ENCODE peak calls at places on chromosomes 1 and 21, in five cellular contexts. Z, H, D, F and Y are unnamed samples.

GRCh38 chr1:210222288-210223006 is 10.1 kb upstream of the SERTAD4 start:
- DNase-seq in Z (no peak), H (no peak), D (peak; percentile 35), F (no peak), Y (no peak)

GRCh38 chr1:232630047-232630893 is at the start of gene SIPA1L2:
- DNase-seq in Z (peak; percentile 96), H (peak; percentile 92), D (peak; percentile 96), F (peak; percentile 57), Y (peak; percentile 65)

GRCh38 chr1:62800825-62801306 is 16.9 kb downstream of the ATG4C start:
- DNase-seq in Z (no peak), H (peak; percentile 12), D (peak; percentile 21), F (no peak), Y (no peak)

GRCh38 chr1:32971156-32971555 is 6.5 kb upstream of the RNF19B start:
- DNase-seq in Z (no peak), H (no peak), D (no peak), F (no peak), Y (no peak)

GRCh38 chr1:225519166-225519863 is 91.5 kb upstream of the LBR start:
- DNase-seq in Z (no peak), H (no peak), D (peak; percentile 46), F (no peak), Y (no peak)

GRCh38 chr1:14987829-14988603 is 165.5 kb upstream of the TMEM51 start:
- DNase-seq in Z (no peak), H (peak; percentile 9), D (peak; percentile 33), F (peak; percentile 38), Y (no peak)

GRCh38 chr1:79042117-79042516 is 35.6 kb upstream of the ADGRL4 start:
- DNase-seq in Z (no peak), H (peak; percentile 77), D (peak; percentile 63), F (peak; percentile 33), Y (peak; percentile 18)

GRCh38 chr1:171433451-171433850 is 51.9 kb upstream of the PRRC2C start:
- DNase-seq in Z (no peak), H (peak; percentile 63), D (peak; percentile 25), F (peak; percentile 84), Y (peak; percentile 64)

GRCh38 chr21:33901421-33902288 is 13.9 kb downstream of the ATP5PO start:
- DNase-seq in Z (no peak), H (peak; percentile 90), D (peak; percentile 82), F (peak; percentile 31), Y (peak; percentile 57)

GRCh38 chr1:25996966-25997758 is 701 bp downstream of the PAFAH2 start:
- DNase-seq in Z (no peak), H (peak; percentile 91), D (peak; percentile 76), F (peak; percentile 52), Y (no peak)

GRCh38 chr21:44899768-44900558 is 20.7 kb downstream of the ITGB2 start:
- DNase-seq in Z (no peak), H (no peak), D (no peak), F (no peak), Y (no peak)

GRCh38 chr1:160083968-160084770 is 2.8 kb downstream of the KCNJ9 start:
- DNase-seq in Z (no peak), H (peak; percentile 45), D (peak; percentile 28), F (no peak), Y (no peak)

GRCh38 chr1:171434717-171435346 is 50.5 kb upstream of the PRRC2C start:
- DNase-seq in Z (no peak), H (peak; percentile 87), D (peak; percentile 93), F (peak; percentile 80), Y (peak; percentile 69)

GRCh38 chr1:25442178-25442577 is 11.5 kb downstream of the MACO1 start:
- DNase-seq in Z (no peak), H (peak; percentile 30), D (no peak), F (no peak), Y (no peak)

GRCh38 chr1:233613252-233614172 is at the start of gene KCNK1:
- DNase-seq in Z (peak; percentile 54), H (peak; percentile 77), D (peak; percentile 94), F (peak; percentile 91), Y (peak; percentile 76)

GRCh38 chr1:234173968-234174367 is 199.3 kb upstream of the COA6 start:
- DNase-seq in Z (no peak), H (no peak), D (no peak), F (no peak), Y (no peak)

GRCh38 chr1:1273152-1273534 is 511 bp downstream of the UBE2J2 start:
- DNase-seq in Z (no peak), H (no peak), D (no peak), F (no peak), Y (no peak)

GRCh38 chr1:223609961-223610360 is 55.5 kb downstream of the CAPN8 start:
- DNase-seq in Z (no peak), H (no peak), D (no peak), F (no peak), Y (no peak)

GRCh38 chr1:152870831-152871730 is 7.0 kb upstream of the SMCP start:
- DNase-seq in Z (peak; percentile 27), H (peak; percentile 1), D (no peak), F (peak; percentile 2), Y (no peak)

GRCh38 chr1:77273891-77274290 is 7.9 kb upstream of the AK5 start:
- DNase-seq in Z (no peak), H (peak; percentile 37), D (peak; percentile 15), F (no peak), Y (no peak)

GRCh38 chr21:26840206-26840605 is 5.0 kb downstream of the ADAMTS1 start:
- DNase-seq in Z (no peak), H (no peak), D (peak; percentile 32), F (no peak), Y (no peak)

GRCh38 chr1:83015163-83015562 is 983.8 kb downstream of the TTLL7 start:
- DNase-seq in Z (no peak), H (no peak), D (no peak), F (no peak), Y (no peak)

GRCh38 chr1:22507582-22507981 is 55.7 kb upstream of the EPHA8 start:
- DNase-seq in Z (no peak), H (no peak), D (no peak), F (no peak), Y (no peak)

GRCh38 chr1:244271909-244272308 is 179.8 kb downstream of the ADSS2 start:
- DNase-seq in Z (no peak), H (no peak), D (no peak), F (no peak), Y (no peak)

GRCh38 chr1:234676103-234676594 is 66.2 kb upstream of the IRF2BP2 start:
- DNase-seq in Z (peak; percentile 66), H (peak; percentile 81), D (peak; percentile 84), F (peak; percentile 35), Y (no peak)

GRCh38 chr1:246583448-246584185 is 17.4 kb downstream of the CNST start:
- DNase-seq in Z (no peak), H (peak; percentile 71), D (peak; percentile 86), F (no peak), Y (no peak)

GRCh38 chr1:36137776-36138175 is 11.5 kb downstream of the TRAPPC3 start:
- DNase-seq in Z (no peak), H (no peak), D (no peak), F (no peak), Y (no peak)

GRCh38 chr1:65170511-65171142 is 22.6 kb downstream of the AK4 start:
- DNase-seq in Z (no peak), H (peak; percentile 88), D (peak; percentile 77), F (peak; percentile 85), Y (peak; percentile 52)

GRCh38 chr1:39995973-39996393 is 41.0 kb downstream of the MFSD2A start:
- DNase-seq in Z (no peak), H (no peak), D (no peak), F (no peak), Y (no peak)

GRCh38 chr1:46285730-46286477 is 17.5 kb downstream of the LRRC41 start:
- DNase-seq in Z (no peak), H (no peak), D (no peak), F (peak; percentile 38), Y (no peak)

GRCh38 chr1:240691521-240692338 is 79.8 kb upstream of the GREM2 start:
- DNase-seq in Z (peak; percentile 37), H (peak; percentile 51), D (peak; percentile 43), F (peak; percentile 16), Y (peak; percentile 59)

DNA sequence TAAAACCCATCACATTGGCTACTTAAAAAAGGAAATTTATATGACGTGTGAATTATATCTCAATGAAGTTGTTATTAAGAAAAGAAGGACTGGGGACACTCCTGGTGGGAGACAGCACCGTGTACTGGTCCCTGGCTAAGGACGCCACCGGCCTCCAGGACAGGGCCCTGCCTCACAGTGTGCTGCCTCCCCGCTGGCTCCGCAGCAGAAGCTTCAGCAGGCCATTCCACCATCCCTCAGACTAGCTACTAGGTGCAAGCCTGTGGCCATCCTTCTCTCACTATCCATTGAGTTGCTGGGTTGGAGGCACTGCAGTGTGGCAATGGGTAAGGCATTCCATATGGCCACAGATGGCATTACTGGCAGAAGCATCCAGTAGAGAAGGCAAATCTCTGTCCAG is 19.0 kb downstream of the DMRTB1 start:
- DNase-seq in Z (no peak), H (no peak), D (no peak), F (no peak), Y (no peak)
- H3K4me3 ChIP-seq in Z (no peak overlapping the region), H (no peak overlapping the region), D (no peak overlapping the region), F (no peak overlapping the region), Y (no peak overlapping the region)

DNA sequence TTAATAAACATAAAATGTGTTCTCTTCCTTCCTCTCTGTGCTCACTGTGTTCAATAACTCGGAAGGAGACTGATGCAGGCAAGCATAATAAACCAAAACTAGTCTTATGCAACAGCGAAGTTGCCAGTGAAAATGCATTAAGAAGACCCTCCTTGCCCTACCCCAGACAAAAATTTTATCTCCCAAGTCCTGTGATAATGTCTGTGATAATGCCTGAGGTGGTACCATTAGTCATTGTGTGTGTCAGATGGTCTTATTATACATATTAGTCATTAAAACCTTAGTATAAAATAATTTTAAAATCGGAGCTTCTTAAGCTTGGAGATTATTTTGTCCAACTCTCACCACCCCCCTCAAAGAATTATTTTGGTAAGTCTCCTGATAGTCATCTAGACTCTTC is 97.7 kb downstream of the NGF start:
- DNase-seq in Z (no peak), H (no peak), D (no peak), F (no peak), Y (no peak)
- H3K4me3 ChIP-seq in Z (no peak overlapping the region), H (no peak overlapping the region), D (no peak overlapping the region), F (no peak overlapping the region), Y (no peak overlapping the region)

GRCh38 chr1:61183471-61184034 is 101.2 kb downstream of the NFIA start:
- DNase-seq in Z (no peak), H (peak; percentile 81), D (peak; percentile 82), F (no peak), Y (no peak)
- H3K4me3 ChIP-seq in Z (no peak overlapping the region), H (peak overlapping the region; percentile 34), D (peak overlapping the region; percentile 19), F (peak overlapping the region; percentile 23), Y (peak overlapping the region; percentile 29)

DNA sequence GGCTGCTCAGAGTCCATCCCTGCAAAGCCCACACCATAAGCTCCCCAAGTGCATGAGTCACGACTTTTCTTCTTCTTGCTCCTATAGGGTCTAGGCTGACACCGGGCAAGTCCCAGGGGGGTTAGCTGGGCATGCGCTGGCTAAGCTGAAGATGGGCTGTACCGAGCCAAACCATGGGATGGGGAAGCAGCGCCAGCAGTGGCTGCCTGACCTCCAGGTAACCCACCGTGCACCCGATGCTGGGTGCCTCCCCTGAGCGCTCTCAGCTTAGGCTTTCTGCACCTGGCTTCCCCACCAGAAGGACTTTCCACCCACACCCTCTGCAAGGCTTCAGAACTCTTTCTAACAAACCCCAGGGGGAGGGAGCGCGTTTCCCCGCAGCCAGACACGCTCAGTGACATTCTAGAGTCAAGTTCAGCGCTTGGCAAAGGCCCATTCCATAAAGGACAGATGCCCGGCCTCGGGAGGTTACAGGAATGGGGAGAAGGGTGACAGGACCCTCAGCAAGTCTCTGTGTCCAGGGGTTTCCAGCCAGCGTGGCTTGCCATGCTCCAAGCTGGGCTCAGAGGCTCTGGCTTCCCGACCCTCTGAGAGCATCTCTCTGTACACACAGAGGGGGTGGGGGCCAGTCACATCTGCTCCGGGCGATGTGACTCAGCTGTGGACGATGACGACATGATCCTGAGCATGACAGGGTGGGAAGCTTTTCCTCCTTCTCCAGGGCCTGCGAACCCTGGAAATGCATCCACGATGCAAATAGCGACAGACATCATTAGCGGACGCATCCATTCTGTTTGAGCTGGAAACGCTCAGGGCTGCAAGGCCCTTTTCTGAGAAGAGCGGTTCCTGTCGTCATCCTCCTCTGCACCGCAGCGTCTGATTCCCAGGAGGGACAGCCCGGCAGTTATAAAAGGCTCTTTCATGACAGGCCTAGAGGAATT is 107.8 kb downstream of the SIK1 start:
- DNase-seq in Z (no peak), H (peak; percentile 26), D (peak; percentile 49), F (peak; percentile 67), Y (no peak)
- H3K4me3 ChIP-seq in Z (no peak overlapping the region), H (no peak overlapping the region), D (no peak overlapping the region), F (no peak overlapping the region), Y (no peak overlapping the region)